ENCODE peak calls at places on chromosomes 1 and 21, in seven cellular contexts. H is pancreas, J is AG04450, Z is brain microvascular endothelial cell, B is fibroblast of lung, P is GM12865, E is GM23338. N is an unnamed sample.

GRCh38 chr1:14476170-14476955 is 122.1 kb upstream of the KAZN start:
- DNase-seq in B (peak), J (no peak), E (no peak), Z (no peak), P (no peak), H (no peak), N (no peak)

GRCh38 chr1:152189657-152190442 is 30.8 kb upstream of the RPTN start:
- DNase-seq in Z (peak), H (peak), E (peak), P (peak), B (peak), J (no peak), N (peak)

GRCh38 chr1:192439373-192440025 is 122.7 kb downstream of the RGS21 start:
- DNase-seq in J (peak), H (no peak), E (no peak), B (peak), Z (peak), P (no peak), N (peak)

GRCh38 chr1:30840904-30841598 is 67.5 kb downstream of the SDC3 start:
- DNase-seq in Z (no peak), J (no peak), E (peak), B (no peak), H (no peak), P (no peak), N (no peak)

GRCh38 chr1:84836145-84836544 is 56.9 kb downstream of the LPAR3 start:
- DNase-seq in P (no peak), H (no peak), B (no peak), Z (peak), E (no peak), J (no peak), N (no peak)

GRCh38 chr1:116721608-116722007 is 32.6 kb upstream of the CD2 start:
- DNase-seq in J (no peak), Z (no peak), E (no peak), B (no peak), H (no peak), P (no peak), N (no peak)

GRCh38 chr1:96901783-96902363 is 180.3 kb downstream of the PTBP2 start:
- DNase-seq in P (no peak), Z (no peak), J (no peak), H (no peak), B (no peak), E (no peak), N (no peak)

GRCh38 chr21:34612056-34612455 is 2.9 kb downstream of the RCAN1 start:
- DNase-seq in B (no peak), P (no peak), Z (no peak), H (no peak), E (no peak), J (no peak), N (no peak)

GRCh38 chr1:18201997-18202719 is 94.6 kb downstream of the IGSF21 start:
- DNase-seq in E (no peak), Z (no peak), H (no peak), B (no peak), J (no peak), P (no peak), N (no peak)

GRCh38 chr1:172255223-172255560 is 165.3 kb upstream of the C1orf105 start:
- DNase-seq in B (no peak), E (peak), J (no peak), Z (no peak), H (no peak), P (no peak), N (no peak)

GRCh38 chr21:34536820-34537219 is 24.8 kb upstream of the KCNE1 start:
- DNase-seq in J (no peak), P (no peak), B (peak), Z (no peak), E (no peak), H (no peak), N (no peak)

GRCh38 chr1:83999316-83999819 is 436 bp upstream of the TTLL7 start:
- DNase-seq in Z (peak), J (peak), E (peak), H (peak), P (peak), B (peak), N (peak)

GRCh38 chr1:197984273-197984672 is 67.1 kb downstream of the LHX9 start:
- DNase-seq in H (no peak), J (no peak), Z (no peak), E (no peak), B (peak), P (no peak), N (no peak)

GRCh38 chr1:183926978-183927377 is 110.5 kb downstream of the COLGALT2 start:
- DNase-seq in Z (peak), H (no peak), J (no peak), E (no peak), P (no peak), B (peak), N (no peak)

GRCh38 chr1:193674292-193674944 is 488.0 kb upstream of the B3GALT2 start:
- DNase-seq in Z (peak), B (peak), E (no peak), H (no peak), J (no peak), P (no peak), N (no peak)

GRCh38 chr1:69058454-69058853 is 509.3 kb upstream of the LRRC7 start:
- DNase-seq in Z (no peak), J (no peak), E (no peak), B (no peak), H (no peak), P (no peak), N (no peak)

GRCh38 chr21:35593000-35593502 is 467.3 kb downstream of the SETD4 start:
- DNase-seq in J (peak), H (no peak), B (peak), P (no peak), E (peak), Z (peak), N (no peak)

GRCh38 chr1:101101362-101101761 is 75.8 kb upstream of the DPH5 start:
- DNase-seq in J (no peak), B (peak), P (no peak), Z (no peak), H (no peak), E (no peak), N (no peak)

GRCh38 chr1:180116964-180117763 is 37.5 kb upstream of the QSOX1 start:
- DNase-seq in P (no peak), B (no peak), Z (peak), H (no peak), E (no peak), J (no peak), N (no peak)

GRCh38 chr1:90045853-90046563 is 51.1 kb downstream of the ZNF326 start:
- DNase-seq in H (no peak), B (peak), J (no peak), P (peak), E (peak), Z (peak), N (no peak)

GRCh38 chr1:214386747-214387146 is 105.8 kb downstream of the SMYD2 start:
- DNase-seq in Z (peak), J (no peak), B (peak), H (no peak), P (peak), E (no peak), N (no peak)

GRCh38 chr1:4212796-4213195 is 312.7 kb upstream of the C1orf174 start:
- DNase-seq in J (no peak), Z (no peak), B (no peak), H (no peak), E (no peak), P (no peak), N (no peak)

GRCh38 chr1:158112994-158113758 is 67.5 kb upstream of the CD1D start:
- DNase-seq in J (no peak), B (peak), P (no peak), H (no peak), Z (no peak), E (peak), N (no peak)

GRCh38 chr1:46529031-46529630 is 22.3 kb downstream of the KNCN start:
- DNase-seq in H (no peak), B (no peak), Z (no peak), J (no peak), E (no peak), P (no peak), N (no peak)

GRCh38 chr1:115980998-115981993 is 5.0 kb downstream of the SLC22A15 start:
- DNase-seq in P (peak), Z (no peak), H (no peak), B (peak), E (peak), J (no peak), N (no peak)

GRCh38 chr1:109425391-109425790 is 857 bp downstream of the PSMA5 start:
- DNase-seq in Z (no peak), P (peak), H (no peak), B (peak), J (no peak), E (peak), N (no peak)

GRCh38 chr1:6911974-6912373 is 126.7 kb downstream of the CAMTA1 start:
- DNase-seq in E (no peak), Z (no peak), P (no peak), B (no peak), H (no peak), J (no peak), N (no peak)

GRCh38 chr1:207362962-207363858 is 41.7 kb downstream of the CD55 start:
- DNase-seq in E (no peak), J (peak), Z (peak), H (no peak), B (peak), P (no peak), N (no peak)

GRCh38 chr1:13825033-13825432 is 125.0 kb downstream of the PRDM2 start:
- DNase-seq in H (no peak), J (no peak), P (no peak), Z (no peak), E (no peak), B (no peak), N (no peak)

GRCh38 chr1:24380508-24380907 is 33.1 kb downstream of the STPG1 start:
- DNase-seq in P (no peak), B (no peak), E (no peak), Z (no peak), J (no peak), H (no peak), N (no peak)

GRCh38 chr21:30434033-30434631 is 4.1 kb downstream of the KRTAP13-4 start:
- DNase-seq in H (peak), J (no peak), B (peak), E (peak), Z (peak), P (peak), N (peak)

GRCh38 chr21:33078907-33079582 is 9.1 kb downstream of the OLIG1 start:
- DNase-seq in H (no peak), P (peak), B (peak), J (peak), E (no peak), Z (peak), N (peak)

GRCh38 chr1:18955442-18956188 is 861 bp downstream of the IFFO2 start:
- DNase-seq in H (peak), E (peak), P (peak), J (no peak), Z (no peak), B (no peak), N (no peak)

GRCh38 chr1:59779949-59780348 is 34.8 kb upstream of the HOOK1 start:
- DNase-seq in H (no peak), P (no peak), B (no peak), J (no peak), Z (no peak), E (peak), N (no peak)

GRCh38 chr1:183040600-183040999 is 17.4 kb downstream of the LAMC1 start:
- DNase-seq in B (peak), J (no peak), H (no peak), Z (peak), P (no peak), E (no peak), N (no peak)

GRCh38 chr1:118136511-118136937 is 48.5 kb downstream of the SPAG17 start:
- DNase-seq in B (peak), H (no peak), P (peak), Z (peak), E (no peak), J (peak), N (peak)

GRCh38 chr1:187655163-187655562 is 826.4 kb downstream of the PLA2G4A start:
- DNase-seq in Z (no peak), J (no peak), E (no peak), P (no peak), B (peak), H (no peak), N (no peak)

GRCh38 chr1:94746635-94747525 is 73.3 kb upstream of the SLC44A3 start:
- DNase-seq in E (no peak), Z (no peak), H (no peak), B (no peak), J (no peak), P (no peak), N (no peak)

GRCh38 chr1:157363660-157364140 is 188.6 kb downstream of the FCRL5 start:
- DNase-seq in P (peak), J (no peak), H (peak), Z (peak), E (peak), B (peak), N (peak)

GRCh38 chr21:45590726-45591618 is 48.7 kb upstream of the SLC19A1 start:
- DNase-seq in E (peak), P (peak), J (no peak), B (no peak), H (peak), Z (no peak), N (no peak)
- H3K4me3 ChIP-seq in E (peak), P (peak), J (peak), B (no peak), H (peak), Z (peak), N (no peak)

DNA sequence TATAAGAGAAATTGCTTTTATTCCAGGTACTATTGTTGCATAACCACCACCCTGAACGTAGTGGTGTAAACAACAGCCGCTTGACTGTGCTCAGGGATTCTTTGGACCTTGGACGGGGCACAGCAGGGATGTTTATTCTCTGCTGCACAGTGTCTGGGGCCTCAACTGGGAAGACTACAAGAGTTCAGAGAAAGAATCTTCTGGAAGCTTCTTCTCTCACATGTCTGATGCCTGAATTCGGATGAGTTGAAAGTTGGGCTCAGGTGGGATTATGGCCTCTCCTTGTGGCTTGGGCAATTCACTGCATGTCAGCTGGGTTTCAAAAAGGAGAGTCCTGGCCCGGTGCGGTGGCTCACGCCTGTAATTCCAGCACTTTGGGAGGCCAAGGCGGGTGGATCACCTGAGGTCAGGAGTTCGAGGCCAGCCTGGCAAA is 19.0 kb upstream of the SSBP3 start:
- DNase-seq in J (no peak), E (peak), Z (no peak), B (no peak), P (no peak), H (no peak), N (no peak)
- TF ChIP-seq CTCF in J (peak), E (peak), Z (peak), B (peak), P (peak), H (no peak), N (no peak)

GRCh38 chr1:25544819-25545218 is 1.4 kb downstream of the LDLRAP1 start:
- DNase-seq in J (no peak), H (peak), E (no peak), B (no peak), P (no peak), Z (no peak), N (no peak)
- H3K4me3 ChIP-seq in J (peak), H (peak), E (peak), B (peak), P (peak), Z (peak), N (peak)

DNA sequence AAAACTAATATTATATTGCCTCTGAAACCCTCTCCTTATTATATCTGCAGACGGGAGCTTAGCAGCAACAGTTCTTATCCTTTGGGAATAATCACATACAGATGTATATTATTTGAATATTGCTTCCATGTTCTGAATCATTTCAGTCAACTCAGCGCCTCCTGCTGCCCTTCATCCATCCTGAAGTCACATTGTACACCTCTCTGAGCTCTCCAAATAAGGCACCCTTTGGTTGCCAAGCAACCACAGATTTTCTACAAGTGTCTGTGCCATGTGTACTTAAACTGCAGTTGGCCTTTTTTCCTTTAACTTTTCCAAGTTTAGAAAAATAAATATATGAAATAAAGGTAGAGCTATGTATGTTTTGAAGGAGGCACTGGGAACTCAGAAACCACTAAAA is 384.2 kb downstream of the LRRIQ3 start:
- DNase-seq in J (no peak), P (no peak), B (no peak), H (no peak), Z (no peak), E (no peak), N (no peak)
- TF ChIP-seq CTCF in J (no peak), P (no peak), B (no peak), H (no peak), Z (no peak), E (peak), N (no peak)

GRCh38 chr1:34928066-34928864 is 1.2 kb downstream of the DLGAP3 start:
- DNase-seq in J (no peak), Z (no peak), P (no peak), B (no peak), H (no peak), E (peak), N (no peak)
- H3K4me3 ChIP-seq in J (no peak), Z (no peak), P (no peak), B (no peak), H (no peak), E (peak), N (no peak)

GRCh38 chr1:21781971-21782867 is 730 bp downstream of the USP48 start:
- DNase-seq in J (no peak), P (peak), B (peak), H (no peak), E (peak), Z (peak), N (no peak)
- TF ChIP-seq CTCF in J (peak), P (peak), B (peak), H (no peak), E (peak), Z (peak), N (peak)

DNA sequence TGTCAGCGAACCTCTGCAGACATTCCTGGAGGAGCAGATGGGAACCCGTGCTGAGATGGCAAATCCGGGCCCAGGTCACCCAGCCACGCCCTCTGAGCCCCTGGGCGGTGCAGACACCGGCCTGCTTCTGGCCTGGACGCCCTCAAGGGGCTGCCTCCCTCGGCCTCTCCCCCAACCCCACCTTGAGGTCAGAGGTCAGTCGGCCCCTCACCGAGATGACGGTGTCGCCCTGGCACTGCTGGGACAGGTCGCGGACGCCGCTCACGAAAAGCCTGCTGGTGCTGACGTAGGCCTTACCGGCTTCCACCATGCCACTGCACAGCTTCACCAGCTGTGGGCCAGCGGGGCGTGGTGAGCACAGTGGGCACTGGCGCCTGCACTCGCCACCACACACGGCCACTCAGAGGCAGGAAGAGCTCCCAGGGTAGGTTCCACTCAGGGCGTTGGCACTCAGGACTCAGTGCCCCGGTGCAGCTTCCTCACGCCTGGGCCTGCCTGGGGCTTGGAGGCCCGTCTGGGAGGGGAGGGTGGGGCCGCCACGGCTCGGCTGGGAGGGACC is 4.7 kb downstream of the ACAP3 start:
- DNase-seq in B (no peak), Z (no peak), J (no peak), P (no peak), H (no peak), E (no peak), N (no peak)
- H3K4me3 ChIP-seq in B (no peak), Z (no peak), J (no peak), P (no peak), H (no peak), E (no peak), N (no peak)

GRCh38 chr1:64363616-64364015 is 106.3 kb upstream of the CACHD1 start:
- DNase-seq in J (no peak), Z (no peak), E (no peak), B (no peak), P (no peak), H (no peak), N (no peak)

GRCh38 chr1:64357376-64357775 is 112.6 kb upstream of the CACHD1 start:
- DNase-seq in B (no peak), J (no peak), E (peak), Z (no peak), P (no peak), H (no peak), N (no peak)

GRCh38 chr1:64366821-64367220 is 103.1 kb upstream of the CACHD1 start:
- DNase-seq in E (no peak), B (no peak), H (no peak), Z (no peak), P (no peak), J (no peak), N (no peak)

GRCh38 chr1:64361974-64362373 is 108.0 kb upstream of the CACHD1 start:
- DNase-seq in E (no peak), H (no peak), B (no peak), P (no peak), Z (no peak), J (no peak), N (no peak)

DNA sequence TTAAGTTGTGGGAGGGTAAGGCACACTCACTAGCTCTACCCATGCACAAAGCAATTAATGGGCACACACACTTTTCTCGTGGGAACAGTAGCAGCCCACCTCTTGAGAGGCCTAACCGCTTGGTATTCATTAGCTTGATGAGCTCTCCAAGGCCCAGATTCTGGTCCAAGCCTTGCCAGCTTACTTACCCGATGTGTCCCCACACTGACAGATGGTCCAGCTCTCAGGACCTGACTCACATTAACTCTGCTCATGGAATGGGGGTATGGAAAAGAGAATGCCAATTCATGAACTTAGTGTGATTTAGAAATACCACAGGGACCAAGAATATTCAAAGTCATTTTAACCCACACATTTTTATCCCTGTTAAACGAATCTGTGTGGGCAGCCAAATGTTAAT is 106.8 kb upstream of the CACHD1 start:
- DNase-seq in B (peak), E (no peak), H (no peak), J (no peak), P (no peak), Z (no peak), N (no peak)
- TF ChIP-seq CTCF in B (no peak), E (no peak), H (no peak), J (no peak), P (no peak), Z (no peak), N (no peak)

GRCh38 chr1:2154022-2154421 is 40.5 kb downstream of the FAAP20 start:
- DNase-seq in P (no peak), Z (no peak), B (no peak), J (no peak), E (no peak), H (no peak), N (no peak)
- H3K4me3 ChIP-seq in P (no peak), Z (no peak), B (no peak), J (no peak), E (no peak), H (no peak), N (no peak)